ENCODE peak calls at places on chromosomes 2 and 18, in six cellular contexts. One of them, this sample, is unnamed.

GRCh38 chr2:137952586-137953129 is 11.6 kb upstream of the HNMT start:
- DNase-seq in GM12878: peak; percentile 43
- DNase-seq in K562: no peak
- DNase-seq in HCT116: no peak
- DNase-seq in HepG2: no peak
- DNase-seq in SK-N-SH: no peak
- DNase-seq in this sample: no peak

GRCh38 chr2:37635359-37636208 is 35.9 kb downstream of the CDC42EP3 start:
- DNase-seq in HepG2: no peak
- DNase-seq in GM12878: peak; percentile 92
- DNase-seq in K562: no peak
- DNase-seq in HCT116: no peak
- DNase-seq in SK-N-SH: no peak
- DNase-seq in this sample: no peak

GRCh38 chr2:157898591-157898996 is 22.5 kb upstream of the ACVR1 start:
- DNase-seq in K562: peak; percentile 75
- DNase-seq in GM12878: no peak
- DNase-seq in SK-N-SH: no peak
- DNase-seq in HCT116: peak; percentile 56
- DNase-seq in HepG2: no peak
- DNase-seq in this sample: no peak

GRCh38 chr2:165902929-165903328 is 50.6 kb downstream of the TTC21B start:
- DNase-seq in GM12878: no peak
- DNase-seq in HepG2: peak; percentile 27
- DNase-seq in HCT116: no peak
- DNase-seq in SK-N-SH: no peak
- DNase-seq in K562: no peak
- DNase-seq in this sample: no peak

GRCh38 chr18:13137041-13137938 is 81.3 kb upstream of the LDLRAD4 start:
- DNase-seq in K562: no peak
- DNase-seq in HepG2: no peak
- DNase-seq in SK-N-SH: peak; percentile 70
- DNase-seq in GM12878: no peak
- DNase-seq in HCT116: no peak
- DNase-seq in this sample: no peak

GRCh38 chr18:26103579-26103978 is 13.2 kb upstream of the SS18 start:
- DNase-seq in HCT116: peak; percentile 43
- DNase-seq in HepG2: peak; percentile 4
- DNase-seq in K562: peak; percentile 53
- DNase-seq in SK-N-SH: peak; percentile 7
- DNase-seq in GM12878: no peak
- DNase-seq in this sample: no peak

GRCh38 chr2:179031731-179032408 is 18.1 kb downstream of the CCDC141 start:
- DNase-seq in HepG2: no peak
- DNase-seq in GM12878: peak; percentile 88
- DNase-seq in HCT116: no peak
- DNase-seq in K562: no peak
- DNase-seq in SK-N-SH: no peak
- DNase-seq in this sample: no peak

GRCh38 chr2:131154071-131154531 is 49.0 kb downstream of the PLEKHB2 start:
- DNase-seq in HepG2: peak; percentile 70
- DNase-seq in HCT116: peak; percentile 33
- DNase-seq in K562: peak; percentile 81
- DNase-seq in GM12878: peak; percentile 24
- DNase-seq in SK-N-SH: peak; percentile 92
- DNase-seq in this sample: peak; percentile 72

GRCh38 chr18:26008096-26008495 is 82.3 kb downstream of the SS18 start:
- DNase-seq in HCT116: no peak
- DNase-seq in GM12878: no peak
- DNase-seq in K562: no peak
- DNase-seq in HepG2: no peak
- DNase-seq in SK-N-SH: no peak
- DNase-seq in this sample: no peak

GRCh38 chr18:67302043-67302442 is 214.5 kb downstream of the DSEL start:
- DNase-seq in HepG2: no peak
- DNase-seq in SK-N-SH: no peak
- DNase-seq in K562: no peak
- DNase-seq in HCT116: no peak
- DNase-seq in GM12878: no peak
- DNase-seq in this sample: no peak

GRCh38 chr2:153311432-153311831 is 167.1 kb downstream of the RPRM start:
- DNase-seq in HepG2: no peak
- DNase-seq in K562: no peak
- DNase-seq in HCT116: no peak
- DNase-seq in SK-N-SH: no peak
- DNase-seq in GM12878: no peak
- DNase-seq in this sample: no peak

GRCh38 chr2:112817082-112817481 is 19.5 kb downstream of the IL1B start:
- DNase-seq in K562: no peak
- DNase-seq in SK-N-SH: no peak
- DNase-seq in HepG2: peak; percentile 15
- DNase-seq in GM12878: no peak
- DNase-seq in HCT116: no peak
- DNase-seq in this sample: no peak

GRCh38 chr2:795245-796041 is 118.2 kb upstream of the TMEM18 start:
- DNase-seq in HCT116: no peak
- DNase-seq in SK-N-SH: no peak
- DNase-seq in HepG2: no peak
- DNase-seq in K562: no peak
- DNase-seq in GM12878: no peak
- DNase-seq in this sample: no peak

GRCh38 chr18:70659026-70659726 is 370.3 kb downstream of the SOCS6 start:
- DNase-seq in HCT116: no peak
- DNase-seq in SK-N-SH: no peak
- DNase-seq in K562: no peak
- DNase-seq in GM12878: no peak
- DNase-seq in HepG2: no peak
- DNase-seq in this sample: no peak

GRCh38 chr18:25230658-25231326 is 121.2 kb downstream of the ZNF521 start:
- DNase-seq in GM12878: no peak
- DNase-seq in HepG2: no peak
- DNase-seq in SK-N-SH: no peak
- DNase-seq in K562: no peak
- DNase-seq in HCT116: no peak
- DNase-seq in this sample: no peak

GRCh38 chr2:229133155-229133772 is 137.8 kb downstream of the PID1 start:
- DNase-seq in HepG2: peak; percentile 18
- DNase-seq in SK-N-SH: peak; percentile 35
- DNase-seq in K562: no peak
- DNase-seq in HCT116: peak; percentile 50
- DNase-seq in GM12878: no peak
- DNase-seq in this sample: peak; percentile 50

GRCh38 chr2:119625226-119625625 is 53.8 kb upstream of the TMEM177 start:
- DNase-seq in K562: no peak
- DNase-seq in GM12878: no peak
- DNase-seq in SK-N-SH: no peak
- DNase-seq in HCT116: no peak
- DNase-seq in HepG2: no peak
- DNase-seq in this sample: no peak

GRCh38 chr2:9002637-9003365 is 683 bp downstream of the MBOAT2 start:
- DNase-seq in K562: no peak
- DNase-seq in GM12878: no peak
- DNase-seq in HepG2: no peak
- DNase-seq in HCT116: no peak
- DNase-seq in SK-N-SH: peak; percentile 82
- DNase-seq in this sample: peak; percentile 44

GRCh38 chr18:76491436-76491800 is 3.6 kb downstream of the ZNF516 start:
- DNase-seq in SK-N-SH: peak; percentile 81
- DNase-seq in K562: peak; percentile 21
- DNase-seq in HCT116: no peak
- DNase-seq in GM12878: no peak
- DNase-seq in HepG2: peak; percentile 41
- DNase-seq in this sample: no peak

GRCh38 chr2:172299741-172300140 is 127.6 kb upstream of the ITGA6 start:
- DNase-seq in HepG2: no peak
- DNase-seq in GM12878: no peak
- DNase-seq in SK-N-SH: no peak
- DNase-seq in HCT116: no peak
- DNase-seq in K562: no peak
- DNase-seq in this sample: no peak

GRCh38 chr18:75249672-75250470 is 39.3 kb downstream of the TSHZ1 start:
- DNase-seq in HepG2: no peak
- DNase-seq in HCT116: no peak
- DNase-seq in SK-N-SH: no peak
- DNase-seq in K562: no peak
- DNase-seq in GM12878: no peak
- DNase-seq in this sample: no peak

GRCh38 chr2:51304341-51304740 is 272.4 kb upstream of the NRXN1 start:
- DNase-seq in GM12878: no peak
- DNase-seq in HepG2: no peak
- DNase-seq in SK-N-SH: no peak
- DNase-seq in HCT116: no peak
- DNase-seq in K562: no peak
- DNase-seq in this sample: no peak

GRCh38 chr2:121386707-121387106 is 101.7 kb upstream of the TFCP2L1 start:
- DNase-seq in HCT116: no peak
- DNase-seq in HepG2: no peak
- DNase-seq in GM12878: no peak
- DNase-seq in K562: no peak
- DNase-seq in SK-N-SH: no peak
- DNase-seq in this sample: no peak

GRCh38 chr2:75523313-75524275 is 37.1 kb downstream of the EVA1A start:
- DNase-seq in HepG2: peak; percentile 100
- DNase-seq in K562: no peak
- DNase-seq in GM12878: peak; percentile 44
- DNase-seq in SK-N-SH: no peak
- DNase-seq in HCT116: peak; percentile 78
- DNase-seq in this sample: no peak

GRCh38 chr18:24683965-24684364 is 223.5 kb downstream of the HRH4 start:
- DNase-seq in K562: no peak
- DNase-seq in GM12878: no peak
- DNase-seq in HepG2: no peak
- DNase-seq in HCT116: peak; percentile 23
- DNase-seq in SK-N-SH: no peak
- DNase-seq in this sample: peak; percentile 6

GRCh38 chr2:40734797-40735196 is 282.9 kb upstream of the SLC8A1 start:
- DNase-seq in HCT116: no peak
- DNase-seq in K562: no peak
- DNase-seq in HepG2: no peak
- DNase-seq in GM12878: no peak
- DNase-seq in SK-N-SH: no peak
- DNase-seq in this sample: no peak

GRCh38 chr18:48563027-48563426 is 24.2 kb downstream of the CTIF start:
- DNase-seq in HepG2: no peak
- DNase-seq in SK-N-SH: no peak
- DNase-seq in GM12878: no peak
- DNase-seq in K562: peak; percentile 26
- DNase-seq in HCT116: no peak
- DNase-seq in this sample: no peak

GRCh38 chr18:805755-806110 is 6.3 kb downstream of the YES1 start:
- DNase-seq in HepG2: no peak
- DNase-seq in GM12878: peak; percentile 39
- DNase-seq in K562: peak; percentile 16
- DNase-seq in HCT116: no peak
- DNase-seq in SK-N-SH: no peak
- DNase-seq in this sample: no peak

GRCh38 chr2:240209493-240209892 is 69.0 kb upstream of the OTOS start:
- DNase-seq in SK-N-SH: no peak
- DNase-seq in HepG2: no peak
- DNase-seq in K562: no peak
- DNase-seq in HCT116: no peak
- DNase-seq in GM12878: no peak
- DNase-seq in this sample: no peak

GRCh38 chr2:233329489-233330135 is 22.0 kb downstream of the SAG start:
- DNase-seq in HepG2: no peak
- DNase-seq in K562: no peak
- DNase-seq in HCT116: no peak
- DNase-seq in SK-N-SH: no peak
- DNase-seq in GM12878: no peak
- DNase-seq in this sample: peak; percentile 90
- TF ChIP-seq YY1 in HepG2: no peak
- TF ChIP-seq YY1 in K562: no peak
- TF ChIP-seq YY1 in HCT116: no peak
- TF ChIP-seq YY1 in SK-N-SH: no peak
- TF ChIP-seq YY1 in GM12878: no peak
- TF ChIP-seq YY1 in this sample: peak; percentile 52

DNA sequence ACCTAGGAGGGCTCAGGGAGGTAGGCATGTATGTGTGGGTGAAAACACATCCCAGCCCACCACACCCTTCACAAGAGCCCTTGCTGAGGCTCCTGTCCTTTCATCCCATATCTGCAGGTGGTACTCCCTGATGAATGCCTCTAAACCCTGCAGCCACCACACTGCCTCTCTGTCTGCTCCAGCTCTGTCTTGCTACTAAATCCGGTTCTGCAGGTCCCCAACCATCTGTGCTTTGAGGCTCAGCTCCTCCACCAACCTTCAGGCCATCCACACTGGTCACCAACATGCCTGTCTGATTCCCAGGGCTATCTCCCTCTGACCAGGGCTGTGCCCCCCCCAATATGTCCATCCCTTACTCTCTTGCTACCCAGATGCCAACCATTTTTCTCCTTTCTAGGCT is 92.7 kb downstream of the BIN1 start:
- DNase-seq in GM12878: no peak
- DNase-seq in SK-N-SH: no peak
- DNase-seq in HepG2: no peak
- DNase-seq in HCT116: no peak
- DNase-seq in K562: no peak
- DNase-seq in this sample: no peak
- H3K9ac ChIP-seq in GM12878: no peak overlapping the region
- H3K9ac ChIP-seq in SK-N-SH: no peak overlapping the region
- H3K9ac ChIP-seq in HepG2: no peak overlapping the region
- H3K9ac ChIP-seq in HCT116: no peak overlapping the region
- H3K9ac ChIP-seq in K562: no peak overlapping the region
- H3K9ac ChIP-seq in this sample: no peak overlapping the region

GRCh38 chr2:61179701-61180639 is 18.0 kb downstream of the C2orf74 start:
- DNase-seq in HepG2: no peak
- DNase-seq in GM12878: no peak
- DNase-seq in SK-N-SH: peak; percentile 42
- DNase-seq in HCT116: no peak
- DNase-seq in K562: no peak
- DNase-seq in this sample: no peak

GRCh38 chr2:61177727-61178549 is 15.9 kb downstream of the C2orf74 start:
- DNase-seq in HCT116: no peak
- DNase-seq in HepG2: peak; percentile 19
- DNase-seq in K562: peak; percentile 25
- DNase-seq in GM12878: no peak
- DNase-seq in SK-N-SH: no peak
- DNase-seq in this sample: no peak

GRCh38 chr2:61176755-61177726 is 15.1 kb downstream of the C2orf74 start:
- DNase-seq in HepG2: peak; percentile 94
- DNase-seq in GM12878: peak; percentile 40
- DNase-seq in HCT116: peak; percentile 69
- DNase-seq in SK-N-SH: peak; percentile 100
- DNase-seq in K562: peak; percentile 98
- DNase-seq in this sample: peak; percentile 85

GRCh38 chr2:61180686-61181085 is 18.7 kb downstream of the C2orf74 start:
- DNase-seq in K562: no peak
- DNase-seq in GM12878: no peak
- DNase-seq in HCT116: no peak
- DNase-seq in SK-N-SH: no peak
- DNase-seq in HepG2: no peak
- DNase-seq in this sample: no peak

GRCh38 chr2:61178603-61179545 is 16.9 kb downstream of the C2orf74 start:
- DNase-seq in SK-N-SH: no peak
- DNase-seq in HCT116: no peak
- DNase-seq in K562: no peak
- DNase-seq in HepG2: no peak
- DNase-seq in GM12878: no peak
- DNase-seq in this sample: no peak
- TF ChIP-seq YY1 in SK-N-SH: no peak
- TF ChIP-seq YY1 in HCT116: no peak
- TF ChIP-seq YY1 in K562: no peak
- TF ChIP-seq YY1 in HepG2: no peak
- TF ChIP-seq YY1 in GM12878: no peak
- TF ChIP-seq YY1 in this sample: no peak

GRCh38 chr2:218859556-218859993 is at the start of gene WNT6:
- DNase-seq in K562: no peak
- DNase-seq in HepG2: no peak
- DNase-seq in SK-N-SH: peak; percentile 78
- DNase-seq in GM12878: no peak
- DNase-seq in HCT116: no peak
- DNase-seq in this sample: no peak
- H3K9ac ChIP-seq in K562: no peak within 1 kb of the TSS
- H3K9ac ChIP-seq in HepG2: no peak within 1 kb of the TSS
- H3K9ac ChIP-seq in SK-N-SH: no peak within 1 kb of the TSS
- H3K9ac ChIP-seq in GM12878: no peak within 1 kb of the TSS
- H3K9ac ChIP-seq in HCT116: peak within 1 kb of the TSS; percentile 42
- H3K9ac ChIP-seq in this sample: peak within 1 kb of the TSS; percentile 79

This sample was measured in NT2/D1.